ENCODE peak calls at places on chromosomes 3 and 15, in six cellular contexts. One of them, this sample, is unnamed.

GRCh38 chr3:43086460-43087165 is 19.3 kb downstream of the POMGNT2 start:
- DNase-seq in thoracic aorta: no peak
- DNase-seq in effector memory CD4-positive, alpha-beta T cell: no peak
- DNase-seq in SK-N-SH: no peak
- DNase-seq in endodermal cell: no peak
- DNase-seq in WERI-Rb-1: no peak
- DNase-seq in this sample: no peak

GRCh38 chr15:92818658-92819311 is 81.3 kb upstream of the CHD2 start:
- DNase-seq in thoracic aorta: no peak
- DNase-seq in effector memory CD4-positive, alpha-beta T cell: no peak
- DNase-seq in SK-N-SH: no peak
- DNase-seq in endodermal cell: peak; percentile 77
- DNase-seq in WERI-Rb-1: peak; percentile 46
- DNase-seq in this sample: no peak

GRCh38 chr3:192060160-192060783 is 599.3 kb downstream of the PYDC2 start:
- DNase-seq in thoracic aorta: no peak
- DNase-seq in effector memory CD4-positive, alpha-beta T cell: no peak
- DNase-seq in SK-N-SH: no peak
- DNase-seq in endodermal cell: no peak
- DNase-seq in WERI-Rb-1: peak; percentile 42
- DNase-seq in this sample: no peak

GRCh38 chr15:86076468-86076867 is 3.2 kb upstream of the AGBL1 start:
- DNase-seq in thoracic aorta: no peak
- DNase-seq in effector memory CD4-positive, alpha-beta T cell: no peak
- DNase-seq in SK-N-SH: no peak
- DNase-seq in endodermal cell: no peak
- DNase-seq in WERI-Rb-1: peak; percentile 76
- DNase-seq in this sample: no peak

GRCh38 chr3:126083511-126083912 is 412 bp downstream of the SLC41A3 start:
- DNase-seq in thoracic aorta: no peak
- DNase-seq in effector memory CD4-positive, alpha-beta T cell: peak; percentile 28
- DNase-seq in SK-N-SH: peak; percentile 88
- DNase-seq in endodermal cell: peak; percentile 81
- DNase-seq in WERI-Rb-1: peak; percentile 63
- DNase-seq in this sample: no peak

GRCh38 chr15:96246057-96246456 is 84.4 kb upstream of the NR2F2 start:
- DNase-seq in thoracic aorta: no peak
- DNase-seq in effector memory CD4-positive, alpha-beta T cell: no peak
- DNase-seq in SK-N-SH: no peak
- DNase-seq in endodermal cell: peak; percentile 56
- DNase-seq in WERI-Rb-1: no peak
- DNase-seq in this sample: no peak

GRCh38 chr3:160567774-160568173 is 2.4 kb upstream of the KPNA4 start:
- DNase-seq in thoracic aorta: no peak
- DNase-seq in effector memory CD4-positive, alpha-beta T cell: no peak
- DNase-seq in SK-N-SH: no peak
- DNase-seq in endodermal cell: no peak
- DNase-seq in WERI-Rb-1: no peak
- DNase-seq in this sample: no peak

GRCh38 chr3:192571197-192571791 is 156.0 kb downstream of the FGF12 start:
- DNase-seq in thoracic aorta: no peak
- DNase-seq in effector memory CD4-positive, alpha-beta T cell: no peak
- DNase-seq in SK-N-SH: peak; percentile 15
- DNase-seq in endodermal cell: no peak
- DNase-seq in WERI-Rb-1: no peak
- DNase-seq in this sample: peak; percentile 65

GRCh38 chr3:147379651-147380050 is 26.7 kb downstream of the ZIC4 start:
- DNase-seq in thoracic aorta: no peak
- DNase-seq in effector memory CD4-positive, alpha-beta T cell: no peak
- DNase-seq in SK-N-SH: no peak
- DNase-seq in endodermal cell: no peak
- DNase-seq in WERI-Rb-1: no peak
- DNase-seq in this sample: no peak

GRCh38 chr3:161498259-161498921 is 1.8 kb downstream of the OTOL1 start:
- DNase-seq in thoracic aorta: no peak
- DNase-seq in effector memory CD4-positive, alpha-beta T cell: no peak
- DNase-seq in SK-N-SH: no peak
- DNase-seq in endodermal cell: peak; percentile 55
- DNase-seq in WERI-Rb-1: no peak
- DNase-seq in this sample: no peak

GRCh38 chr15:57061696-57062095 is 143.3 kb downstream of the TCF12 start:
- DNase-seq in thoracic aorta: no peak
- DNase-seq in effector memory CD4-positive, alpha-beta T cell: no peak
- DNase-seq in SK-N-SH: no peak
- DNase-seq in endodermal cell: no peak
- DNase-seq in WERI-Rb-1: no peak
- DNase-seq in this sample: no peak

GRCh38 chr3:108623504-108623903 is 34.0 kb downstream of the DZIP3 start:
- DNase-seq in thoracic aorta: no peak
- DNase-seq in effector memory CD4-positive, alpha-beta T cell: no peak
- DNase-seq in SK-N-SH: no peak
- DNase-seq in endodermal cell: no peak
- DNase-seq in WERI-Rb-1: no peak
- DNase-seq in this sample: no peak

GRCh38 chr15:39976291-39977274 is 42.7 kb downstream of the EIF2AK4 start:
- DNase-seq in thoracic aorta: peak; percentile 3
- DNase-seq in effector memory CD4-positive, alpha-beta T cell: peak; percentile 5
- DNase-seq in SK-N-SH: peak; percentile 89
- DNase-seq in endodermal cell: peak; percentile 91
- DNase-seq in WERI-Rb-1: peak; percentile 79
- DNase-seq in this sample: peak; percentile 43

GRCh38 chr15:44096596-44096995 is 98.5 kb downstream of the FRMD5 start:
- DNase-seq in thoracic aorta: no peak
- DNase-seq in effector memory CD4-positive, alpha-beta T cell: no peak
- DNase-seq in SK-N-SH: no peak
- DNase-seq in endodermal cell: no peak
- DNase-seq in WERI-Rb-1: no peak
- DNase-seq in this sample: no peak

GRCh38 chr3:70049761-70050160 is 50.2 kb downstream of the SAMMSON start:
- DNase-seq in thoracic aorta: no peak
- DNase-seq in effector memory CD4-positive, alpha-beta T cell: no peak
- DNase-seq in SK-N-SH: no peak
- DNase-seq in endodermal cell: no peak
- DNase-seq in WERI-Rb-1: no peak
- DNase-seq in this sample: no peak

DNA sequence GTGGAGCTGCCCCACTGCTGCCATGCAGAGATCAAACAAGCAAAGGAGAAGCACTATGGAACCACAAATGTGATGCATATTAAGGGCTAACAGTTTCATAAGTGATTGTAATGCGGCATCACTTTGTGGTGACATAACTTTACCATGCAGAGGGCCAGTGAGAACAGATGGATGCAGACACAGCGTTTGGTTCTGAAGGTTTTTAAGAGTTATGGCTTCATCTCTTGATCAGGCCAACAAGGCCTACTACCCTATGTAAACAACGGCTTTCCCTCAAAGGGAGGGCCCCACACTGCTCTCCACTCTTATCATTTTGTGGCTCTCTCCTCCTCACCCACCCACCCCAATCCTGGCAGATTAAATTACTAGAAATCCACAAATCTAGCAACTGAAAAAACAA is 13.4 kb downstream of the NR2E3 start:
- DNase-seq in thoracic aorta: no peak
- DNase-seq in effector memory CD4-positive, alpha-beta T cell: no peak
- DNase-seq in SK-N-SH: no peak
- DNase-seq in endodermal cell: no peak
- DNase-seq in WERI-Rb-1: no peak
- DNase-seq in this sample: no peak
- H3K9me3 ChIP-seq in thoracic aorta: peaks cover 10% of the 10 kb centered on the region
- H3K9me3 ChIP-seq in effector memory CD4-positive, alpha-beta T cell: peaks cover 7% of the 10 kb centered on the region
- H3K9me3 ChIP-seq in SK-N-SH: no peaks in the 10 kb centered on the region
- H3K9me3 ChIP-seq in endodermal cell: peaks cover 42% of the 10 kb centered on the region
- H3K9me3 ChIP-seq in WERI-Rb-1: peaks cover 18% of the 10 kb centered on the region
- H3K9me3 ChIP-seq in this sample: peaks cover 12% of the 10 kb centered on the region

DNA sequence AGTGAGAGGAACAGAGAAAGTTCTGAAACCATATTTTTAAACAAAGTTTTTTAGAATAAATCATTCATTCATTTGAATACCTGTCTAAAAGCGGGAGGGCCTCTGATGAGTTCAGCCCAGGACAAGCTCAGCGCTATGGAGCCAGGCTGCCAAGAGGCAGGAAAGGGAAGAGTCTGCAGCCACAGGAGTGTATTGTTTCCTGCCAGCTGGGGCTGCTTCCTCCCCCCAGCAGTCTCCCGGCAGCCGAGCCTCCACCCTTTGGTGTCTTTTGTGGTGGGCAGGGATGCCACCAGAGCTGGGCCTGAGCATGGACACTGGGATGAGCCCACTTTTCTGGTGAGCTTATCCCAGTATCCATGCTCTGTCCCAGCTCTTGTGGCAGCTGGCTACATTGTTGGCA is 199.5 kb upstream of the TPRG1 start:
- DNase-seq in thoracic aorta: no peak
- DNase-seq in effector memory CD4-positive, alpha-beta T cell: no peak
- DNase-seq in SK-N-SH: no peak
- DNase-seq in endodermal cell: no peak
- DNase-seq in WERI-Rb-1: no peak
- DNase-seq in this sample: no peak
- H3K27ac ChIP-seq in thoracic aorta: no peak overlapping the region
- H3K27ac ChIP-seq in effector memory CD4-positive, alpha-beta T cell: no peak overlapping the region
- H3K27ac ChIP-seq in SK-N-SH: no peak overlapping the region
- H3K27ac ChIP-seq in endodermal cell: no peak overlapping the region
- H3K27ac ChIP-seq in WERI-Rb-1: no peak overlapping the region
- H3K27ac ChIP-seq in this sample: no peak overlapping the region

DNA sequence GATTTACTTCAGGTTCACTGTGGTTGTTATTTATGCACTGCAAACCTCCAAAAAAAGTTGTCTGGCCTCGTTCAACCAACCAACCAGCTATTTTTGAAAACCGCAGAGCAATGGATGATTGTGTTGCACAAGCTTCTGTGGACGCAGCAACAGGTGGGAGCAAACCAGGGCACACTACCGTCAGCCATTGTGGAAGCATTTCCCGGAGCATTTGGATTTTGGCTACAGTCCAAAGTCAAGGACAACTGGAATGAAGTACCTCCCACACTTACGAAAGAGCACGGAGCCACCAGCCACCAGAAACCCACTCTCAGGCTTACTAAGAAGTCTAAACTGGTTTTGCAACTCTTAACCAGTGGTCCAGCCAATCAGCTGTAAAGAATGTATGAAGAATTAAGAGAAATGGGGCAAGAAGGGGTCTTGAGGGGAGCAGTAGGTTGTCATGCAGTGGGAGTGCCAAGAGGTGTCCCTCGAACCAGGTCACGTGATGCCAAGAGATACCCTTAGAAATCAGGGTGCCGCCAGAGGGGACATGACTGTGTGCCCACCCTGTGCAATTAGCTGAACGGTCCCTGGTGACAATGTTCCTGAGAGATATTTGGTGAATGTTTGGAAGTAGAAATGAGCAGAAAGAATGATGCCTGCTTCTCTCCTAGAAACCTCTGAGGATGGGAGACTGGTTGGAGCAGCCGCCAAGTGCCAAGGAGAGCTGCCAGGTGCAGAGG is 68.9 kb upstream of the PCSK6 start:
- DNase-seq in thoracic aorta: no peak
- DNase-seq in effector memory CD4-positive, alpha-beta T cell: no peak
- DNase-seq in SK-N-SH: no peak
- DNase-seq in endodermal cell: peak; percentile 16
- DNase-seq in WERI-Rb-1: no peak
- DNase-seq in this sample: no peak
- H3K9me3 ChIP-seq in thoracic aorta: no peaks in the 10 kb centered on the region
- H3K9me3 ChIP-seq in effector memory CD4-positive, alpha-beta T cell: no peaks in the 10 kb centered on the region
- H3K9me3 ChIP-seq in SK-N-SH: no peaks in the 10 kb centered on the region
- H3K9me3 ChIP-seq in endodermal cell: no peaks in the 10 kb centered on the region
- H3K9me3 ChIP-seq in WERI-Rb-1: no peaks in the 10 kb centered on the region
- H3K9me3 ChIP-seq in this sample: peaks cover 2% of the 10 kb centered on the region

GRCh38 chr15:98860647-98861041 is 146.9 kb downstream of the PGPEP1L start:
- DNase-seq in thoracic aorta: no peak
- DNase-seq in effector memory CD4-positive, alpha-beta T cell: no peak
- DNase-seq in SK-N-SH: no peak
- DNase-seq in endodermal cell: no peak
- DNase-seq in WERI-Rb-1: no peak
- DNase-seq in this sample: no peak

GRCh38 chr15:98863983-98864382 is 143.6 kb downstream of the PGPEP1L start:
- DNase-seq in thoracic aorta: no peak
- DNase-seq in effector memory CD4-positive, alpha-beta T cell: no peak
- DNase-seq in SK-N-SH: no peak
- DNase-seq in endodermal cell: no peak
- DNase-seq in WERI-Rb-1: no peak
- DNase-seq in this sample: no peak

GRCh38 chr15:98859149-98859548 is 148.4 kb downstream of the PGPEP1L start:
- DNase-seq in thoracic aorta: no peak
- DNase-seq in effector memory CD4-positive, alpha-beta T cell: no peak
- DNase-seq in SK-N-SH: no peak
- DNase-seq in endodermal cell: no peak
- DNase-seq in WERI-Rb-1: no peak
- DNase-seq in this sample: no peak

GRCh38 chr15:98858610-98859023 is 149.0 kb downstream of the PGPEP1L start:
- DNase-seq in thoracic aorta: no peak
- DNase-seq in effector memory CD4-positive, alpha-beta T cell: no peak
- DNase-seq in SK-N-SH: no peak
- DNase-seq in endodermal cell: no peak
- DNase-seq in WERI-Rb-1: no peak
- DNase-seq in this sample: no peak

DNA sequence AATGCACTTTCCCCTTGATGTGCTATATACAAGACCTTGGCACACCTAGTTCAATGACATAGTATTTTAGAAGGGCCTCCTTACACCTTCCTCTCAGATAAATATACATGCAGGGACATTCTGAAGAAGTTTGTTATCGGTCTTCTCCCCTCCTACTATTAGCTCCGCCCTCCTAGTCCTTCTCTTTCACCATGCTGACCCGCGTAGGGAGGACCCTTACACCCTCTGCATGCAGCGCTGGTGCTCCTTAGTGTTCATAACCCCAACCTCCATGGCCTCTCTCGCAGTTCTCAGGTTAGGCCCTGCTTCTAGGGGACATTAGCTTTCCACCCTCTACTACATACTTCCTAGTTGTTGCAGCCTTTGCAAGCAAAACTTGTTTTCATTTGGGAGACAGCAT is 146.4 kb downstream of the PGPEP1L start:
- DNase-seq in thoracic aorta: no peak
- DNase-seq in effector memory CD4-positive, alpha-beta T cell: no peak
- DNase-seq in SK-N-SH: no peak
- DNase-seq in endodermal cell: no peak
- DNase-seq in WERI-Rb-1: no peak
- DNase-seq in this sample: no peak
- H3K27ac ChIP-seq in thoracic aorta: peak overlapping the region; percentile 92
- H3K27ac ChIP-seq in effector memory CD4-positive, alpha-beta T cell: no peak overlapping the region
- H3K27ac ChIP-seq in SK-N-SH: no peak overlapping the region
- H3K27ac ChIP-seq in endodermal cell: no peak overlapping the region
- H3K27ac ChIP-seq in WERI-Rb-1: no peak overlapping the region
- H3K27ac ChIP-seq in this sample: peak overlapping the region; percentile 5

GRCh38 chr15:37218351-37218916 is 118.1 kb upstream of the MEIS2 start:
- DNase-seq in thoracic aorta: no peak
- DNase-seq in effector memory CD4-positive, alpha-beta T cell: no peak
- DNase-seq in SK-N-SH: no peak
- DNase-seq in endodermal cell: no peak
- DNase-seq in WERI-Rb-1: no peak
- DNase-seq in this sample: no peak
- H3K9me3 ChIP-seq in thoracic aorta: no peaks in the 10 kb centered on the region
- H3K9me3 ChIP-seq in effector memory CD4-positive, alpha-beta T cell: no peaks in the 10 kb centered on the region
- H3K9me3 ChIP-seq in SK-N-SH: no peaks in the 10 kb centered on the region
- H3K9me3 ChIP-seq in endodermal cell: no peaks in the 10 kb centered on the region
- H3K9me3 ChIP-seq in WERI-Rb-1: peaks cover 10% of the 10 kb centered on the region
- H3K9me3 ChIP-seq in this sample: no peaks in the 10 kb centered on the region

This sample was measured in breast epithelium.